ENCODE peak calls at places on chromosomes 2 and 18, in eight cellular contexts. T is AG09309; B is CD4-positive, alpha-beta T cell; P is transverse colon; R is upper lobe of right lung; W is coronary artery; U is endothelial cell; H is vagina. Y is an unnamed sample.

GRCh38 chr2:26905341-26906198 is 57.6 kb downstream of the DPYSL5 start:
- DNase-seq in P (peak), T (no peak), B (no peak), R (no peak), H (peak), U (no peak), W (no peak), Y (no peak)

GRCh38 chr2:207229161-207229560 is 63.4 kb upstream of the KLF7 start:
- DNase-seq in B (no peak), W (no peak), P (no peak), H (no peak), T (no peak), R (no peak), U (peak), Y (no peak)

GRCh38 chr2:123839326-123839725 is 185.8 kb upstream of the CNTNAP5 start:
- DNase-seq in W (no peak), U (no peak), T (no peak), R (no peak), H (no peak), B (no peak), P (no peak), Y (no peak)

GRCh38 chr2:168166902-168167510 is 80.4 kb downstream of the STK39 start:
- DNase-seq in H (no peak), T (no peak), B (no peak), P (no peak), R (no peak), W (no peak), U (no peak), Y (no peak)

GRCh38 chr2:26243643-26244478 is 571 bp downstream of the HADHA start:
- DNase-seq in P (peak), U (no peak), T (no peak), B (no peak), R (no peak), H (no peak), W (no peak), Y (no peak)

GRCh38 chr18:3221496-3221895 is 1.7 kb upstream of the MYOM1 start:
- DNase-seq in T (no peak), P (no peak), R (no peak), W (no peak), H (no peak), U (no peak), B (no peak), Y (no peak)

GRCh38 chr2:149858916-149859634 is 271.5 kb upstream of the MMADHC start:
- DNase-seq in U (no peak), B (no peak), R (no peak), T (peak), P (no peak), H (no peak), W (no peak), Y (no peak)

GRCh38 chr2:127220102-127220806 is at the start of gene CYP27C1:
- DNase-seq in P (no peak), W (no peak), H (no peak), U (peak), R (no peak), B (no peak), T (no peak), Y (no peak)

GRCh38 chr2:84963692-84964405 is 7.1 kb upstream of the KCMF1 start:
- DNase-seq in T (no peak), W (no peak), P (no peak), H (no peak), R (no peak), U (no peak), B (no peak), Y (no peak)

GRCh38 chr2:1795842-1796580 is 51.7 kb upstream of the PXDN start:
- DNase-seq in H (no peak), R (no peak), P (no peak), W (no peak), B (no peak), T (peak), U (no peak), Y (peak)

GRCh38 chr2:234771985-234772774 is 179.6 kb upstream of the SH3BP4 start:
- DNase-seq in W (no peak), T (no peak), U (no peak), H (no peak), B (no peak), P (no peak), R (no peak), Y (no peak)

GRCh38 chr2:196170202-196170680 is 1.1 kb downstream of the STK17B start:
- DNase-seq in B (peak), H (no peak), T (no peak), R (no peak), P (peak), W (no peak), U (no peak), Y (no peak)

GRCh38 chr18:74672371-74672770 is 74.7 kb downstream of the ZNF407 start:
- DNase-seq in W (no peak), R (no peak), T (no peak), P (no peak), H (no peak), U (no peak), B (no peak), Y (no peak)

GRCh38 chr2:240436626-240437180 is 1.2 kb downstream of the GPC1 start:
- DNase-seq in T (no peak), H (no peak), W (no peak), B (no peak), P (no peak), U (no peak), R (peak), Y (peak)

GRCh38 chr2:73156539-73157124 is 43.9 kb upstream of the RAB11FIP5 start:
- DNase-seq in H (no peak), T (no peak), P (peak), U (peak), R (peak), W (no peak), B (peak), Y (peak)

GRCh38 chr2:226325541-226325940 is 474.1 kb downstream of the IRS1 start:
- DNase-seq in R (no peak), B (no peak), T (no peak), H (no peak), W (no peak), U (no peak), P (no peak), Y (no peak)

GRCh38 chr18:48467231-48467630 is 58.0 kb upstream of the ZBTB7C start:
- DNase-seq in T (no peak), B (no peak), H (no peak), P (no peak), W (no peak), U (no peak), R (no peak), Y (no peak)

GRCh38 chr2:134351899-134352298 is 98.0 kb downstream of the MGAT5 start:
- DNase-seq in B (no peak), H (no peak), P (no peak), R (no peak), W (no peak), U (no peak), T (no peak), Y (no peak)
- TF ChIP-seq CTCF in B (no peak), H (no peak), P (no peak), R (no peak), W (no peak), U (no peak), T (no peak), Y (no peak)

GRCh38 chr2:200308421-200309295 is 2.2 kb downstream of the SPATS2L start:
- DNase-seq in T (no peak), H (no peak), P (no peak), B (no peak), U (no peak), R (no peak), W (no peak), Y (no peak)
- TF ChIP-seq CTCF in T (peak), H (no peak), P (no peak), B (no peak), U (no peak), R (no peak), W (no peak), Y (peak)

GRCh38 chr18:22066083-22066485 is 103.3 kb upstream of the GATA6 start:
- DNase-seq in R (no peak), W (no peak), B (no peak), T (no peak), H (no peak), U (no peak), P (no peak), Y (no peak)
- TF ChIP-seq CTCF in R (no peak), W (no peak), B (no peak), T (no peak), H (no peak), U (no peak), P (no peak), Y (no peak)

DNA sequence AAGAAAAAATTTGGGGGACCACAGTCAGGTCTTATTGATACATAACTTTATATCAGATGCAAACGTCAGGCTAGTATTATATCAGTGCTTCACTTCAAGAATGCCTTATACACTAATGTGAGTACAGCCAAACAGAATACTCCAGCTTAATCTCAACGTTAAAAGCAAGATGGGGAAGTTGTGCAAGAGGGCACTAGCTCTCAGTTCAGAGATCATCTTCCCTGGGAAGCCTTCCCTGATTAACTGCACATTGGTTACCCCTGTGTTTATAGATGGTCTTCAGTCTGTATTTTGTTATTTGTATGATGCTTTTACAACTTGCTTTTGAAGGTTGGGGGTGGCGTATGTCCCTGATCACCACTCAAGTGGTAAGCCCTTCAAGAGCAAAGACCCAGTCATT is 11.4 kb downstream of the EPAS1 start:
- DNase-seq in U (no peak), H (no peak), P (no peak), W (no peak), B (no peak), R (no peak), T (no peak), Y (no peak)
- TF ChIP-seq CTCF in U (no peak), H (no peak), P (no peak), W (no peak), B (no peak), R (no peak), T (no peak), Y (no peak)

Y was measured in kidney.